ENCODE peak calls at places on chromosome 20, in six cellular contexts. X is CD8-positive, alpha-beta T cell; Q is breast epithelium; N is psoas muscle; J is spleen; I is HepG2. F is an unnamed sample. For H3K4me1 and H3K9me3, the result is how much of the 10 kb centered on the place peaks cover.

GRCh38 chr20:13058666-13059389 is 50.1 kb downstream of the SPTLC3 start:
- DNase-seq in X (no peak), Q (no peak), N (no peak), J (no peak), I (peak), F (no peak)

GRCh38 chr20:3808544-3808943 is 11.8 kb upstream of the AP5S1 start:
- DNase-seq in X (no peak), Q (no peak), N (no peak), J (peak), I (no peak), F (no peak)

GRCh38 chr20:34516874-34517542 is 786 bp downstream of the DYNLRB1 start:
- DNase-seq in X (no peak), Q (no peak), N (no peak), J (peak), I (no peak), F (no peak)

GRCh38 chr20:32421290-32421689 is 63.2 kb downstream of the ASXL1 start:
- DNase-seq in X (no peak), Q (no peak), N (no peak), J (no peak), I (no peak), F (no peak)

GRCh38 chr20:11970243-11970836 is 52.6 kb downstream of the BTBD3 start:
- DNase-seq in X (no peak), Q (no peak), N (no peak), J (no peak), I (no peak), F (no peak)

GRCh38 chr20:55255016-55255415 is 750.3 kb downstream of the CBLN4 start:
- DNase-seq in X (no peak), Q (no peak), N (no peak), J (no peak), I (no peak), F (no peak)

GRCh38 chr20:431012-431904 is 23.2 kb downstream of the RBCK1 start:
- DNase-seq in X (no peak), Q (peak), N (peak), J (no peak), I (peak), F (peak)

GRCh38 chr20:362271-363254 is 15.7 kb downstream of the NRSN2 start:
- DNase-seq in X (no peak), Q (peak), N (peak), J (peak), I (peak), F (peak)

GRCh38 chr20:64077876-64078551 is 1.3 kb downstream of the RGS19 start:
- DNase-seq in X (peak), Q (no peak), N (no peak), J (peak), I (no peak), F (no peak)

GRCh38 chr20:46774943-46775560 is 65.6 kb downstream of the SLC2A10 start:
- DNase-seq in X (no peak), Q (no peak), N (no peak), J (no peak), I (no peak), F (no peak)

DNA sequence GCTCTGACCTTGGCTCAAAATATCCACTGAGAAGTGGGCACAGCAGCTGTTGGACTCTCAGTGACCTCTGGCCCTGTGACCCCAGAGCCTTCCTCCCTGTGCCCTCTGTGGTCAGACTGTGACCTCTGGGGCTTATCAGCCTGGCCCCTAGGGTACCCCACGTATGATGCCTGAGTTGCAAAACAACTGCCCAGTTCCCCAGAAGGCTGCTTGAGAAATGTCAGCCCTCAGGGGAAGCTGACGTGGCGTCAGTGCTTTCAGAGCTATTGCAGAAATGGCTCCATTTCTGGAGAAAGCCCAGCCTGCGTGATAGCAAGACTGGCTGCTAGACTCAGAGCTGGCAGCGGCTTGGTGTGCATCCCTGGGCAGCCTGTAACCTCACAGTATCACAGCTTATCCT is 31.5 kb upstream of the TGM2 start:
- DNase-seq in X (no peak), Q (no peak), N (peak), J (peak), I (no peak), F (peak)
- H3K4me1 ChIP-seq in X (under half), Q (under half), N (under half), J (under half), I (under half), F (under half)

DNA sequence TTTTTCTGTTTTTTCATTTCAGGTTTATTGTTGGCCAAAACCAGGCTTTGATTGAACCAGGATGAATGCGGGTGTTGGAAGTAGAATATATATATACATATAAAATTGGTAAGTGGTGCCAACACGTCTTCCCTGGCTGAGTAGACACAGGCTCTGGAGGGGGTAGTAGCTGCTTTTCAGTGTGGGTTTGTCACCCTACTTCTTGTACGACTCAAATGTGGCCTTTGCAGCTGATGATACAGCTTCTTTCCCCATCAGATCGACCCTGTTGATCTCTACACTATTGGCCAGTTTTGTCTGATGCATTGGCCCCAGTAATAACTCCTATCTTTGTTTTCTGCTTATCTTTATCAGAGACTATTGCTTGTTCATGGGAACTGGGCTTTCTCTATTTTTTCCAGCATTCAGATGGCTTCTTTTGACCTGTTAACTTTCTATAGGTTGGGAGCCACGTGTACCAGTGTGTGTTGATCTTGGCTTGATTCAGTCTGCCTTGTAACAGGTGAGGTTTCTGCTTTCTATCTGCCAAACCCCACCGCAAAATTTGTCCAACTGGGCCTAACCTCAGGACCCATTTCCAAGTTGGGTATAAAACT is 2.7 kb upstream of the ZNFX1 start:
- DNase-seq in X (no peak), Q (no peak), N (no peak), J (no peak), I (no peak), F (no peak)
- H3K9me3 ChIP-seq in X (under half), Q (half or more), N (under half), J (under half), I (under half), F (under half)

DNA sequence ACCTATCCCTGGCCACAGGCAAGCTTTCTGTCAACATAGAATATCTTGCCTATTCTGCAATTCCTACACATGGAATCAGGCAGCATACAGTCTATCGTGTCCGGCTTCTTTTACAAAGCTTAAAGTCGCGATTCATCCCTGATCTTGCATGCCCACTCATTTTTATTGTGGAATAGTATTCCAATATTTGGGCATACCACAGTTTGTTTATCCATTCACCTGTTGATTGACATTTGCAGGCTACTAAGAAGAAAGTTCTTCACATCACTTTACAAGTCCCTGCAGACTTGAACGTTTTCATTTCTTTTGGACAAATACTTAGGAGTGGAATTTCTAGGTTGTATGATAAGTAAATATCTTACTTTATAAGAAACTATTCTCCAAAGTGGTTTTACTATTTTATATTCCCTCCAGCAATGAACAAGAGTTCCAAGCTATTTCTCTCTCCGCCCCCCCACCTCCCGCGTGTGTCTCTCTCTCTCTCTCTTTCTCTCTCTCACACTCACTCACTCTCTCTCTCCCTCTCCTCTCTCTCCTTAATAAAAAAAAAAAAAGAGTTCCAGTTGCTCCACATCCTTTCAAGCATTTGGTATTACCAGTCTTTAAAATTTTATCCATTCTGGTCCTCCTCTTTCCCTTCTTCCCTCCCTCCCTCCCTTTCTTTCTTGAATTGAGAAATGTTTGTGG is 1.1 kb upstream of the PLCB1 start:
- DNase-seq in X (no peak), Q (no peak), N (no peak), J (no peak), I (no peak), F (no peak)
- H3K4me1 ChIP-seq in X (under half), Q (under half), N (under half), J (under half), I (half or more), F (under half)

GRCh38 chr20:10604865-10605440 is 68.8 kb downstream of the JAG1 start:
- DNase-seq in X (no peak), Q (no peak), N (no peak), J (no peak), I (no peak), F (no peak)

GRCh38 chr20:10603378-10603777 is 70.4 kb downstream of the JAG1 start:
- DNase-seq in X (no peak), Q (no peak), N (no peak), J (no peak), I (no peak), F (no peak)

GRCh38 chr20:10602141-10602660 is 71.6 kb downstream of the JAG1 start:
- DNase-seq in X (no peak), Q (no peak), N (no peak), J (no peak), I (no peak), F (no peak)

GRCh38 chr20:10605547-10606195 is 68.1 kb downstream of the JAG1 start:
- DNase-seq in X (no peak), Q (no peak), N (no peak), J (no peak), I (no peak), F (no peak)

GRCh38 chr20:10603971-10604864 is 69.6 kb downstream of the JAG1 start:
- DNase-seq in X (no peak), Q (peak), N (peak), J (no peak), I (peak), F (peak)
- H3K9me3 ChIP-seq in X (under half), Q (under half), N (under half), J (under half), I (under half), F (under half)

GRCh38 chr20:23533161-23533560 is 35.1 kb downstream of the CST9L start:
- DNase-seq in X (no peak), Q (no peak), N (no peak), J (no peak), I (no peak), F (no peak)

GRCh38 chr20:23528867-23529431 is 38.0 kb downstream of the CST8 start:
- DNase-seq in X (no peak), Q (no peak), N (no peak), J (no peak), I (no peak), F (no peak)

GRCh38 chr20:23534801-23535593 is 33.3 kb downstream of the CST9L start:
- DNase-seq in X (no peak), Q (no peak), N (no peak), J (peak), I (no peak), F (no peak)

GRCh38 chr20:23532533-23532932 is 35.8 kb downstream of the CST9L start:
- DNase-seq in X (no peak), Q (no peak), N (no peak), J (no peak), I (no peak), F (no peak)

DNA sequence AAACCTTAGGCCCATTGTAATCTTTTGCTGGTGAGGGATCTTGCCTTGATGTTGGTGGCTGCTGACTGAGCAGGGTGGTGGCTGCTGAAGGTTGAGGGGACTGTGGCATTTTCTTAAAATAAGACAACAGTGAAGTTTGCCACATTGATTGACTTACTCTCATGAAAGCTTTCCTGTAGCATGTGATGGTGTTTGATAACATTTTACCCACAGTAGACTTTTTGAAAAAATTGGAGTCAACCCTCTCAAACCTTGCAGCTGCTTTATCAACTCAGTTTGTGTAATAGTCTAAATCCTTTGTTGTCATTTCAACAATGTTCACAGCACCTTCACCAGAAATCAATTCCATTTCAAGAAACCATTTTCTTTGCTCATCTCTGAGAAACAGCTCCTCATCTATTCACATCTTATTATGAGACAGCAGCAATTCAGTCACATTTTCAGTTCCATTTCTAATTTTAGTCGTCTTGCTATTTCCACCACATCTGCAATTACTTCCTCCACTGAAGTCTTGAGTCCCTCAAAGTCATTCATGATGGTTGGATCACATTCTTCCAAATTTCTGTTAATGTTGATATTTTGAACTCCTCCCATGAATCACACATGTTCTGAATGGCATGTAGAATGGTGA is 37.2 kb downstream of the CST9L start:
- DNase-seq in X (no peak), Q (no peak), N (no peak), J (no peak), I (no peak), F (no peak)
- H3K4me1 ChIP-seq in X (under half), Q (under half), N (under half), J (under half), I (under half), F (under half)